ENCODE peak calls at places on chromosomes 5 and 9, in four cellular contexts. X is cardiac fibroblast; W is lower leg skin; U is CD8-positive, alpha-beta memory T cell. D is an unnamed sample.

GRCh38 chr5:66151030-66151429 is 6.9 kb downstream of the SREK1 start:
- DNase-seq in X (no peak), W (no peak), U (no peak), D (no peak)

GRCh38 chr5:58773744-58774441 is 191.0 kb downstream of the RAB3C start:
- DNase-seq in X (no peak), W (no peak), U (no peak), D (no peak)

GRCh38 chr9:107355394-107355793 is 72.3 kb downstream of the RAD23B start:
- DNase-seq in X (no peak), W (no peak), U (no peak), D (no peak)

GRCh38 chr5:137822158-137822764 is 45.4 kb upstream of the MYOT start:
- DNase-seq in X (peak), W (no peak), U (no peak), D (no peak)

GRCh38 chr5:11289733-11290132 is 528.7 kb upstream of the DAP start:
- DNase-seq in X (no peak), W (no peak), U (no peak), D (no peak)

GRCh38 chr9:4344946-4345345 is 45.1 kb upstream of the GLIS3 start:
- DNase-seq in X (no peak), W (no peak), U (no peak), D (peak)

GRCh38 chr5:118620201-118620600 is 368.1 kb downstream of the DTWD2 start:
- DNase-seq in X (no peak), W (no peak), U (no peak), D (no peak)

GRCh38 chr5:60248900-60249299 is 355.4 kb upstream of the PDE4D start:
- DNase-seq in X (no peak), W (no peak), U (no peak), D (no peak)

GRCh38 chr9:81791076-81791475 is 101.7 kb upstream of the TLE1 start:
- DNase-seq in X (no peak), W (no peak), U (no peak), D (no peak)

GRCh38 chr5:39169081-39169480 is 50.3 kb downstream of the FYB1 start:
- DNase-seq in X (peak), W (no peak), U (no peak), D (no peak)

GRCh38 chr9:92350129-92350739 is 24.5 kb downstream of the CENPP start:
- DNase-seq in X (peak), W (no peak), U (no peak), D (no peak)

GRCh38 chr9:37370282-37370681 is 52.2 kb upstream of the GRHPR start:
- DNase-seq in X (no peak), W (no peak), U (no peak), D (no peak)

GRCh38 chr5:179549973-179550510 is 312 bp upstream of the RUFY1 start:
- DNase-seq in X (no peak), W (no peak), U (no peak), D (no peak)

GRCh38 chr9:136290508-136291000 is 13.3 kb downstream of the CCDC187 start:
- DNase-seq in X (no peak), W (no peak), U (no peak), D (no peak)

GRCh38 chr9:89234186-89234585 is 55.6 kb upstream of the SHC3 start:
- DNase-seq in X (no peak), W (no peak), U (no peak), D (no peak)
- H3K4me3 ChIP-seq in X (no peak), W (no peak), U (no peak), D (no peak)

GRCh38 chr5:80752427-80752826 is 97.6 kb upstream of the DHFR start:
- DNase-seq in X (no peak), W (no peak), U (no peak), D (no peak)
- H3K4me3 ChIP-seq in X (no peak), W (no peak), U (no peak), D (no peak)

DNA sequence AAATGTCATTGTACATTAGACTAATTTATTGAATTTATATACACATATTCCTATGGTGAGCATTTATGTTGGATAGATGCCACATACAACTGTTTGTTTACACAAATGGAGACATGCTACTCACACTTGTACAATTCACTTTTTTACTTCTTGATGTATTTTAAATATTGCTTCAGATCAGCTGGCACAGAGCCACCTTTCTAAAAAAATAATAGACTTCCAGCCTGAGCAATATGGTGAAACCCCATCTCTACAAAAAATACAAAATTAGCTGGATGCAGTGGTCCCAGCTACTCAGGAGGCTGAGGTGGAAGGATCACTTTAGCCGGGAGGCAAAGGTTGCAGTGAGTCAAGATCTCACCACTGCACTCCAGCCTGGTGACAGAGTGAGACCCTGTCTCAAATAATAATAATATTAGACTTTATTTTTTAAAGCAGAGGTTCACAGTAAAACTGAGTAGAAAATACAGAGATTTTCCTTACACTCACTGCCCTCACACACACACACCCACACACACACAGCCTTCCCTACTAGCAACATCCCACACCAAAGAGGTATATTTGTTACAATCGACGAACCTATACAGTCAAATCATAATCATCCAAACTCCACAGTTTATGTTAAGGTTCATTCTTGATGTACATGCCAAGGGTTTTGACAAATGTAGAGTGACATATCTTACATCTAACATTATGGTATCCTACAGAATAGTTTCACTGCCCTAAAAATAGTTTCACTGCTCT is 16.5 kb upstream of the ADRB2 start:
- DNase-seq in X (peak), W (no peak), U (no peak), D (no peak)
- H3K4me3 ChIP-seq in X (no peak), W (no peak), U (peak), D (peak)

GRCh38 chr5:135108992-135109391 is 75.0 kb upstream of the PITX1 start:
- DNase-seq in X (no peak), W (no peak), U (no peak), D (no peak)

GRCh38 chr5:135106610-135107009 is 72.6 kb upstream of the PITX1 start:
- DNase-seq in X (no peak), W (no peak), U (no peak), D (no peak)

GRCh38 chr5:135108569-135108968 is 74.5 kb upstream of the PITX1 start:
- DNase-seq in X (no peak), W (no peak), U (no peak), D (no peak)

GRCh38 chr5:135107101-135107500 is 73.1 kb upstream of the PITX1 start:
- DNase-seq in X (no peak), W (no peak), U (no peak), D (no peak)

GRCh38 chr5:135107986-135108385 is 74.0 kb upstream of the PITX1 start:
- DNase-seq in X (no peak), W (no peak), U (no peak), D (no peak)
- H3K4me3 ChIP-seq in X (no peak), W (no peak), U (no peak), D (no peak)

GRCh38 chr9:72946318-72946717 is 6.5 kb downstream of the ALDH1A1 start:
- DNase-seq in X (no peak), W (no peak), U (no peak), D (no peak)

GRCh38 chr9:72946821-72947220 is 6.0 kb downstream of the ALDH1A1 start:
- DNase-seq in X (no peak), W (no peak), U (no peak), D (no peak)

GRCh38 chr9:72949918-72950325 is 2.9 kb downstream of the ALDH1A1 start:
- DNase-seq in X (no peak), W (no peak), U (no peak), D (no peak)

GRCh38 chr9:72948906-72949582 is 3.8 kb downstream of the ALDH1A1 start:
- DNase-seq in X (no peak), W (no peak), U (no peak), D (no peak)

DNA sequence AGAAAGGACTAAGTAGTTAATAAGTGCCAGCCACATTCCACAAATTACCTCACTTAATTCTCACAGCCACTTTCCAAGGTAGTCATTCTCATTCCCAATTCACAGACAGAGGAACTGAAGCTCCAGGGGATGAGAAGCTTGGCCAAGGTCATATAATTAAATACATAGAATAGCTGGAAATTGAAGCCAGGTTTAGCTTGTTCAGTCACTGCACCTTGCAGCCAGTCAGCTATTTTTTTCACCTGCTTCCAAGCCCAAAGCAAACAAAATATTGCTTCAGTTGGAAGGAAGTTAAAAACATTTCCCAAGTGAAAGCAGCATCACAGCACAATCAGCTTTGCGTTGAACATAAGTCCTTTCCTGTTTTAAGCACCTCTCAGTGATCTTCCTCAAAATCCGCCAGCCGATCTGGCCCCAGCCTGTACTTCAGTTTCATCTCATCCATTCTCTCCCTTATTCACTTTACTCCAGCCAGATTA is 4.8 kb downstream of the ALDH1A1 start:
- DNase-seq in X (no peak), W (no peak), U (no peak), D (no peak)
- H3K4me3 ChIP-seq in X (no peak), W (no peak), U (no peak), D (no peak)

DNA sequence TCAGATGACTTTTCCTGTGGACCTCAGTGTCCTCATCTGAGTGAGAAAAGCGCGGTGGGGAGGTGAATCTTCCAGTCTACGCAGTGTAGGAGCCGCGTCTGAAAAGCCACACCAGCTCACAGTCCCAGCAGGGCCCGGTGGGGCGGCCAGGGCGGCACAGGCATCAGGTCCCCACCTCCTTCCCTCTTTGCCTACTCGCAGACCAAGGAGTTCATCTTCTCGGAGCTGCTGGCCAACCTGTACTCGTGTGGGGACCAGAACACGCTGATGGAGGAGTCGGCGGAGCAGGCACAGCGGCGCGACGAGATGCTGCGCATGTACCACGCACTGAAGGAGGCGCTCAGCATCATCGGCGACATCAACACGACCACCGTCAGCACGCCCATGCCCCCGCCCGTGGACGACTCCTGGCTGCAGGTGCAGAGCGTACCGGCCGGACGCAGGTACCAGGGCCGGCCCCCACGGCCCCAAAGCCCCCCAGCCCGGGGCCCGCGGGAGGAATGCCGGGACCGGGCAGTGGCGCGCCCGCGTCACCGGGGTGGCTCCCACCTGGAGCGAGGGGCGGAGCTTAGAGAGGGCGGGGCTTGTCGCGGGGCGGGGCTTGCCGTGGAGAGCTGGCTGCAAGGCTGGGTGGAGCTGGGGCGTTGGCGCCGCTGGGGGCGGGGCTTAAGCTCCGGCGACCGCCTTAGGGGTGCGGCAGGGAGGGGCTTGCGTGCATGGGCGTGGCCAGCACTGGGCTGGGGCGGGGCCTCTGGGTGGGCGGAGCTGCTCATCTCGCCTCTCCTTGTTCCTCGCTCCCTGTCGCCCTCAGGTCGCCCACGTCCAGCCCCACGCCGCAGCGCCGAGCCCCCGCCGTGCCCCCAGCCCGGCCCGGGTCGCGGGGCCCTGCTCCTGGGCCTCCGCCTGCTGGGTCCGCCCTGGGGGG is 25.6 kb downstream of the GOLGA2 start:
- DNase-seq in X (peak), W (peak), U (peak), D (peak)
- H3K4me3 ChIP-seq in X (no peak), W (peak), U (peak), D (no peak)

GRCh38 chr5:171323007-171323406 is 14.0 kb downstream of the TLX3 start:
- DNase-seq in X (no peak), W (no peak), U (no peak), D (no peak)

GRCh38 chr5:171321447-171321846 is 12.4 kb downstream of the TLX3 start:
- DNase-seq in X (no peak), W (peak), U (no peak), D (no peak)

GRCh38 chr5:171330011-171330410 is 21.0 kb downstream of the TLX3 start:
- DNase-seq in X (no peak), W (no peak), U (no peak), D (no peak)

GRCh38 chr5:171322527-171322926 is 13.5 kb downstream of the TLX3 start:
- DNase-seq in X (no peak), W (no peak), U (no peak), D (no peak)

DNA sequence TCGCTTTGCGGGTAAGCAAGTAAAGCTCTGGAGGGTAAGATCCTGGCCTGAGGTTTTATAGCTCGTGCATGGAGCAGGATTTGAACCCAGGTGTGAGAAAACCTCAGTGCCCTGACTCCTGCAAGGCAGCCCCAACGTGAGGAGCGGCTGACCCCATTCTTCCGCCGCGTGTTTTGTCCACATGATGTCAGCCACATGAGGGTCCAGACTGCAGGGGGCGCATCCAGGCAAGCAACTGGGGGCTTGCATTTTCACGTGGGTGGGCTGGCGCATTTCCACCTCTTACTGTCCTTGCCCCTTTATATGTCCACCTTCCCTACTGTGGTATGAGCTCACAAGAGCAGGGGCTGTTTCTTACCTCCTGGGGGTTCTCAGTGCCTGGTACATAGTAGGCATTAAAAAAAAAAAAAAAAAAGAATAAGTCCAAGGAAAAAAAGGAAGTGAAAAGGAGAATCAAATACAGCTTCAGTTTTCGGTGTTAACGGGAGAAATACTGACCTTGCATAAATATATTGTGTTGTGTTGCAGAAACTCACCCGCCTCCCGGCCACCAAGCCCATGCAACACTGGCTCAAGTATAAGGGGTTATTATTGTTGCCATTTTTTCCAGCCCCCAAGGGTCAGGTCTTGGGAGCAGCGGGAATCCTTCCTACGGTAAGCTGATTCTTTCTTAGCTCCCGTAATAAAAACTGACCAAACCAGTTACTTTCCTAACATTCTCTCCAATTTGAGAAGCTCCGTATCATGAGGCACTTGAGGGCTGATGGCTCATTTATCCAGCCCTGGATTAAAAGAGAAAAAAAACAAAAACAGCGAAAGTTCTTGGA is 15.0 kb downstream of the TLX3 start:
- DNase-seq in X (no peak), W (peak), U (no peak), D (no peak)
- H3K4me3 ChIP-seq in X (no peak), W (no peak), U (no peak), D (no peak)

D was measured in CD4-positive, alpha-beta memory T cell.